ENCODE peak calls at places on chromosomes 6 and 20, in ten cellular contexts. One of them, this sample, is unnamed.

GRCh38 chr6:145142958-145143357 is 592.4 kb downstream of the EPM2A start:
- DNase-seq in lower lobe of right lung: no peak
- DNase-seq in stimulated activated CD4-positive, alpha-beta T cell treated with anti-CD3 and anti-CD28 coated beads, Interleukin-4, amount 100 ng/mL, for 48 hours: no peak
- DNase-seq in stimulated activated naive CD8-positive, alpha-beta T cell treated with anti-CD3 and anti-CD28 coated beads, Interleukin-15, Interleukin-2, amounts not matched to agents 100 U/mL and 50 U/mL, for 24 hours: no peak
- DNase-seq in HS-5: no peak
- DNase-seq in NCI-H82: no peak
- DNase-seq in PC-9: no peak
- DNase-seq in NCI-H524: no peak
- DNase-seq in activated CD8-positive, alpha-beta memory T cell treated with anti-CD3 and anti-CD28 coated beads, Interleukin-2, amount 50 U/mL, for 4 hours: no peak
- DNase-seq in CD4-positive, alpha-beta T cell: no peak
- DNase-seq in this sample: no peak

GRCh38 chr6:20334334-20334733 is 67.3 kb upstream of the E2F3 start:
- DNase-seq in stimulated activated CD4-positive, alpha-beta T cell treated with anti-CD3 and anti-CD28 coated beads, Interleukin-4, amount 100 ng/mL, for 48 hours: no peak
- DNase-seq in stimulated activated naive CD8-positive, alpha-beta T cell treated with anti-CD3 and anti-CD28 coated beads, Interleukin-15, Interleukin-2, amounts not matched to agents 100 U/mL and 50 U/mL, for 24 hours: no peak
- DNase-seq in lower lobe of right lung: no peak
- DNase-seq in NCI-H524: no peak
- DNase-seq in NCI-H82: peak
- DNase-seq in activated CD8-positive, alpha-beta memory T cell treated with anti-CD3 and anti-CD28 coated beads, Interleukin-2, amount 50 U/mL, for 4 hours: no peak
- DNase-seq in PC-9: peak
- DNase-seq in CD4-positive, alpha-beta T cell: no peak
- DNase-seq in HS-5: no peak
- DNase-seq in this sample: no peak

GRCh38 chr6:4397307-4397706 is 261.9 kb upstream of the ECI2 start:
- DNase-seq in activated CD8-positive, alpha-beta memory T cell treated with anti-CD3 and anti-CD28 coated beads, Interleukin-2, amount 50 U/mL, for 4 hours: no peak
- DNase-seq in lower lobe of right lung: no peak
- DNase-seq in HS-5: no peak
- DNase-seq in stimulated activated CD4-positive, alpha-beta T cell treated with anti-CD3 and anti-CD28 coated beads, Interleukin-4, amount 100 ng/mL, for 48 hours: no peak
- DNase-seq in stimulated activated naive CD8-positive, alpha-beta T cell treated with anti-CD3 and anti-CD28 coated beads, Interleukin-15, Interleukin-2, amounts not matched to agents 100 U/mL and 50 U/mL, for 24 hours: no peak
- DNase-seq in NCI-H82: no peak
- DNase-seq in CD4-positive, alpha-beta T cell: no peak
- DNase-seq in NCI-H524: peak
- DNase-seq in PC-9: no peak
- DNase-seq in this sample: no peak

GRCh38 chr6:148518371-148519156 is 175.9 kb downstream of the SASH1 start:
- DNase-seq in activated CD8-positive, alpha-beta memory T cell treated with anti-CD3 and anti-CD28 coated beads, Interleukin-2, amount 50 U/mL, for 4 hours: no peak
- DNase-seq in CD4-positive, alpha-beta T cell: no peak
- DNase-seq in stimulated activated CD4-positive, alpha-beta T cell treated with anti-CD3 and anti-CD28 coated beads, Interleukin-4, amount 100 ng/mL, for 48 hours: no peak
- DNase-seq in PC-9: no peak
- DNase-seq in NCI-H82: no peak
- DNase-seq in HS-5: no peak
- DNase-seq in lower lobe of right lung: no peak
- DNase-seq in stimulated activated naive CD8-positive, alpha-beta T cell treated with anti-CD3 and anti-CD28 coated beads, Interleukin-15, Interleukin-2, amounts not matched to agents 100 U/mL and 50 U/mL, for 24 hours: no peak
- DNase-seq in NCI-H524: no peak
- DNase-seq in this sample: no peak

GRCh38 chr6:45631396-45631795 is 253.7 kb upstream of the SUPT3H start:
- DNase-seq in NCI-H82: no peak
- DNase-seq in stimulated activated naive CD8-positive, alpha-beta T cell treated with anti-CD3 and anti-CD28 coated beads, Interleukin-15, Interleukin-2, amounts not matched to agents 100 U/mL and 50 U/mL, for 24 hours: no peak
- DNase-seq in NCI-H524: no peak
- DNase-seq in CD4-positive, alpha-beta T cell: no peak
- DNase-seq in activated CD8-positive, alpha-beta memory T cell treated with anti-CD3 and anti-CD28 coated beads, Interleukin-2, amount 50 U/mL, for 4 hours: no peak
- DNase-seq in PC-9: no peak
- DNase-seq in lower lobe of right lung: no peak
- DNase-seq in stimulated activated CD4-positive, alpha-beta T cell treated with anti-CD3 and anti-CD28 coated beads, Interleukin-4, amount 100 ng/mL, for 48 hours: no peak
- DNase-seq in HS-5: no peak
- DNase-seq in this sample: peak

GRCh38 chr6:45663181-45664180 is 285.7 kb upstream of the SUPT3H start:
- DNase-seq in HS-5: no peak
- DNase-seq in activated CD8-positive, alpha-beta memory T cell treated with anti-CD3 and anti-CD28 coated beads, Interleukin-2, amount 50 U/mL, for 4 hours: peak
- DNase-seq in CD4-positive, alpha-beta T cell: peak
- DNase-seq in stimulated activated naive CD8-positive, alpha-beta T cell treated with anti-CD3 and anti-CD28 coated beads, Interleukin-15, Interleukin-2, amounts not matched to agents 100 U/mL and 50 U/mL, for 24 hours: peak
- DNase-seq in NCI-H82: no peak
- DNase-seq in PC-9: no peak
- DNase-seq in lower lobe of right lung: peak
- DNase-seq in NCI-H524: no peak
- DNase-seq in stimulated activated CD4-positive, alpha-beta T cell treated with anti-CD3 and anti-CD28 coated beads, Interleukin-4, amount 100 ng/mL, for 48 hours: peak
- DNase-seq in this sample: no peak

GRCh38 chr6:1267057-1267732 is 44.7 kb upstream of the FOXQ1 start:
- DNase-seq in PC-9: no peak
- DNase-seq in NCI-H524: no peak
- DNase-seq in NCI-H82: no peak
- DNase-seq in CD4-positive, alpha-beta T cell: no peak
- DNase-seq in lower lobe of right lung: no peak
- DNase-seq in activated CD8-positive, alpha-beta memory T cell treated with anti-CD3 and anti-CD28 coated beads, Interleukin-2, amount 50 U/mL, for 4 hours: no peak
- DNase-seq in stimulated activated CD4-positive, alpha-beta T cell treated with anti-CD3 and anti-CD28 coated beads, Interleukin-4, amount 100 ng/mL, for 48 hours: no peak
- DNase-seq in HS-5: peak
- DNase-seq in stimulated activated naive CD8-positive, alpha-beta T cell treated with anti-CD3 and anti-CD28 coated beads, Interleukin-15, Interleukin-2, amounts not matched to agents 100 U/mL and 50 U/mL, for 24 hours: no peak
- DNase-seq in this sample: peak

GRCh38 chr20:911882-912600 is 4.1 kb downstream of the ANGPT4 start:
- DNase-seq in NCI-H524: no peak
- DNase-seq in lower lobe of right lung: no peak
- DNase-seq in NCI-H82: no peak
- DNase-seq in activated CD8-positive, alpha-beta memory T cell treated with anti-CD3 and anti-CD28 coated beads, Interleukin-2, amount 50 U/mL, for 4 hours: no peak
- DNase-seq in PC-9: no peak
- DNase-seq in HS-5: no peak
- DNase-seq in stimulated activated CD4-positive, alpha-beta T cell treated with anti-CD3 and anti-CD28 coated beads, Interleukin-4, amount 100 ng/mL, for 48 hours: no peak
- DNase-seq in stimulated activated naive CD8-positive, alpha-beta T cell treated with anti-CD3 and anti-CD28 coated beads, Interleukin-15, Interleukin-2, amounts not matched to agents 100 U/mL and 50 U/mL, for 24 hours: peak
- DNase-seq in CD4-positive, alpha-beta T cell: no peak
- DNase-seq in this sample: peak

GRCh38 chr6:105364243-105364642 is 38.6 kb downstream of the PREP start:
- DNase-seq in lower lobe of right lung: no peak
- DNase-seq in NCI-H82: no peak
- DNase-seq in CD4-positive, alpha-beta T cell: no peak
- DNase-seq in HS-5: no peak
- DNase-seq in stimulated activated CD4-positive, alpha-beta T cell treated with anti-CD3 and anti-CD28 coated beads, Interleukin-4, amount 100 ng/mL, for 48 hours: no peak
- DNase-seq in PC-9: no peak
- DNase-seq in NCI-H524: no peak
- DNase-seq in stimulated activated naive CD8-positive, alpha-beta T cell treated with anti-CD3 and anti-CD28 coated beads, Interleukin-15, Interleukin-2, amounts not matched to agents 100 U/mL and 50 U/mL, for 24 hours: no peak
- DNase-seq in activated CD8-positive, alpha-beta memory T cell treated with anti-CD3 and anti-CD28 coated beads, Interleukin-2, amount 50 U/mL, for 4 hours: no peak
- DNase-seq in this sample: no peak

GRCh38 chr6:692356-692851 is 535 bp downstream of the EXOC2 start:
- DNase-seq in NCI-H82: peak
- DNase-seq in stimulated activated CD4-positive, alpha-beta T cell treated with anti-CD3 and anti-CD28 coated beads, Interleukin-4, amount 100 ng/mL, for 48 hours: peak
- DNase-seq in activated CD8-positive, alpha-beta memory T cell treated with anti-CD3 and anti-CD28 coated beads, Interleukin-2, amount 50 U/mL, for 4 hours: peak
- DNase-seq in HS-5: no peak
- DNase-seq in lower lobe of right lung: peak
- DNase-seq in PC-9: peak
- DNase-seq in NCI-H524: no peak
- DNase-seq in CD4-positive, alpha-beta T cell: peak
- DNase-seq in stimulated activated naive CD8-positive, alpha-beta T cell treated with anti-CD3 and anti-CD28 coated beads, Interleukin-15, Interleukin-2, amounts not matched to agents 100 U/mL and 50 U/mL, for 24 hours: peak
- DNase-seq in this sample: peak

GRCh38 chr20:38450412-38450975 is 15.4 kb upstream of the SNHG17 start:
- DNase-seq in CD4-positive, alpha-beta T cell: no peak
- DNase-seq in NCI-H524: no peak
- DNase-seq in lower lobe of right lung: no peak
- DNase-seq in PC-9: no peak
- DNase-seq in stimulated activated CD4-positive, alpha-beta T cell treated with anti-CD3 and anti-CD28 coated beads, Interleukin-4, amount 100 ng/mL, for 48 hours: no peak
- DNase-seq in activated CD8-positive, alpha-beta memory T cell treated with anti-CD3 and anti-CD28 coated beads, Interleukin-2, amount 50 U/mL, for 4 hours: no peak
- DNase-seq in stimulated activated naive CD8-positive, alpha-beta T cell treated with anti-CD3 and anti-CD28 coated beads, Interleukin-15, Interleukin-2, amounts not matched to agents 100 U/mL and 50 U/mL, for 24 hours: peak
- DNase-seq in HS-5: peak
- DNase-seq in NCI-H82: no peak
- DNase-seq in this sample: peak

GRCh38 chr6:124400600-124400999 is 561.6 kb upstream of the RNF217 start:
- DNase-seq in NCI-H524: no peak
- DNase-seq in stimulated activated naive CD8-positive, alpha-beta T cell treated with anti-CD3 and anti-CD28 coated beads, Interleukin-15, Interleukin-2, amounts not matched to agents 100 U/mL and 50 U/mL, for 24 hours: no peak
- DNase-seq in HS-5: no peak
- DNase-seq in lower lobe of right lung: no peak
- DNase-seq in CD4-positive, alpha-beta T cell: no peak
- DNase-seq in NCI-H82: peak
- DNase-seq in activated CD8-positive, alpha-beta memory T cell treated with anti-CD3 and anti-CD28 coated beads, Interleukin-2, amount 50 U/mL, for 4 hours: no peak
- DNase-seq in stimulated activated CD4-positive, alpha-beta T cell treated with anti-CD3 and anti-CD28 coated beads, Interleukin-4, amount 100 ng/mL, for 48 hours: no peak
- DNase-seq in PC-9: no peak
- DNase-seq in this sample: no peak

GRCh38 chr6:67952121-67952520 is 683.0 kb upstream of the ADGRB3 start:
- DNase-seq in activated CD8-positive, alpha-beta memory T cell treated with anti-CD3 and anti-CD28 coated beads, Interleukin-2, amount 50 U/mL, for 4 hours: no peak
- DNase-seq in PC-9: no peak
- DNase-seq in stimulated activated CD4-positive, alpha-beta T cell treated with anti-CD3 and anti-CD28 coated beads, Interleukin-4, amount 100 ng/mL, for 48 hours: no peak
- DNase-seq in stimulated activated naive CD8-positive, alpha-beta T cell treated with anti-CD3 and anti-CD28 coated beads, Interleukin-15, Interleukin-2, amounts not matched to agents 100 U/mL and 50 U/mL, for 24 hours: no peak
- DNase-seq in NCI-H524: no peak
- DNase-seq in HS-5: peak
- DNase-seq in lower lobe of right lung: no peak
- DNase-seq in CD4-positive, alpha-beta T cell: no peak
- DNase-seq in NCI-H82: no peak
- DNase-seq in this sample: peak

GRCh38 chr6:37696841-37697735 is 595 bp downstream of the MDGA1 start:
- DNase-seq in NCI-H82: peak
- DNase-seq in CD4-positive, alpha-beta T cell: no peak
- DNase-seq in PC-9: peak
- DNase-seq in HS-5: no peak
- DNase-seq in NCI-H524: no peak
- DNase-seq in activated CD8-positive, alpha-beta memory T cell treated with anti-CD3 and anti-CD28 coated beads, Interleukin-2, amount 50 U/mL, for 4 hours: peak
- DNase-seq in stimulated activated naive CD8-positive, alpha-beta T cell treated with anti-CD3 and anti-CD28 coated beads, Interleukin-15, Interleukin-2, amounts not matched to agents 100 U/mL and 50 U/mL, for 24 hours: peak
- DNase-seq in stimulated activated CD4-positive, alpha-beta T cell treated with anti-CD3 and anti-CD28 coated beads, Interleukin-4, amount 100 ng/mL, for 48 hours: no peak
- DNase-seq in lower lobe of right lung: no peak
- DNase-seq in this sample: no peak

GRCh38 chr6:155883741-155884140 is 428.1 kb upstream of the NOX3 start:
- DNase-seq in lower lobe of right lung: no peak
- DNase-seq in HS-5: no peak
- DNase-seq in PC-9: no peak
- DNase-seq in NCI-H82: no peak
- DNase-seq in activated CD8-positive, alpha-beta memory T cell treated with anti-CD3 and anti-CD28 coated beads, Interleukin-2, amount 50 U/mL, for 4 hours: no peak
- DNase-seq in stimulated activated CD4-positive, alpha-beta T cell treated with anti-CD3 and anti-CD28 coated beads, Interleukin-4, amount 100 ng/mL, for 48 hours: no peak
- DNase-seq in stimulated activated naive CD8-positive, alpha-beta T cell treated with anti-CD3 and anti-CD28 coated beads, Interleukin-15, Interleukin-2, amounts not matched to agents 100 U/mL and 50 U/mL, for 24 hours: no peak
- DNase-seq in NCI-H524: no peak
- DNase-seq in CD4-positive, alpha-beta T cell: no peak
- DNase-seq in this sample: no peak

GRCh38 chr20:51767867-51768758 is at the start of gene ATP9A:
- DNase-seq in stimulated activated naive CD8-positive, alpha-beta T cell treated with anti-CD3 and anti-CD28 coated beads, Interleukin-15, Interleukin-2, amounts not matched to agents 100 U/mL and 50 U/mL, for 24 hours: peak
- DNase-seq in PC-9: no peak
- DNase-seq in CD4-positive, alpha-beta T cell: no peak
- DNase-seq in stimulated activated CD4-positive, alpha-beta T cell treated with anti-CD3 and anti-CD28 coated beads, Interleukin-4, amount 100 ng/mL, for 48 hours: no peak
- DNase-seq in HS-5: no peak
- DNase-seq in NCI-H524: no peak
- DNase-seq in activated CD8-positive, alpha-beta memory T cell treated with anti-CD3 and anti-CD28 coated beads, Interleukin-2, amount 50 U/mL, for 4 hours: no peak
- DNase-seq in NCI-H82: peak
- DNase-seq in lower lobe of right lung: no peak
- DNase-seq in this sample: peak

GRCh38 chr6:137734875-137735182 is 132.2 kb upstream of the TNFAIP3 start:
- DNase-seq in stimulated activated naive CD8-positive, alpha-beta T cell treated with anti-CD3 and anti-CD28 coated beads, Interleukin-15, Interleukin-2, amounts not matched to agents 100 U/mL and 50 U/mL, for 24 hours: no peak
- DNase-seq in NCI-H524: no peak
- DNase-seq in CD4-positive, alpha-beta T cell: no peak
- DNase-seq in NCI-H82: no peak
- DNase-seq in stimulated activated CD4-positive, alpha-beta T cell treated with anti-CD3 and anti-CD28 coated beads, Interleukin-4, amount 100 ng/mL, for 48 hours: no peak
- DNase-seq in PC-9: no peak
- DNase-seq in activated CD8-positive, alpha-beta memory T cell treated with anti-CD3 and anti-CD28 coated beads, Interleukin-2, amount 50 U/mL, for 4 hours: no peak
- DNase-seq in lower lobe of right lung: no peak
- DNase-seq in HS-5: no peak
- DNase-seq in this sample: no peak

GRCh38 chr20:18628330-18628941 is 40.6 kb downstream of the DTD1 start:
- DNase-seq in NCI-H524: no peak
- DNase-seq in activated CD8-positive, alpha-beta memory T cell treated with anti-CD3 and anti-CD28 coated beads, Interleukin-2, amount 50 U/mL, for 4 hours: peak
- DNase-seq in NCI-H82: peak
- DNase-seq in PC-9: peak
- DNase-seq in stimulated activated naive CD8-positive, alpha-beta T cell treated with anti-CD3 and anti-CD28 coated beads, Interleukin-15, Interleukin-2, amounts not matched to agents 100 U/mL and 50 U/mL, for 24 hours: peak
- DNase-seq in lower lobe of right lung: no peak
- DNase-seq in CD4-positive, alpha-beta T cell: no peak
- DNase-seq in stimulated activated CD4-positive, alpha-beta T cell treated with anti-CD3 and anti-CD28 coated beads, Interleukin-4, amount 100 ng/mL, for 48 hours: peak
- DNase-seq in HS-5: no peak
- DNase-seq in this sample: peak

GRCh38 chr20:21432911-21433310 is 35.6 kb upstream of the NKX2-4 start:
- DNase-seq in stimulated activated naive CD8-positive, alpha-beta T cell treated with anti-CD3 and anti-CD28 coated beads, Interleukin-15, Interleukin-2, amounts not matched to agents 100 U/mL and 50 U/mL, for 24 hours: no peak
- DNase-seq in NCI-H524: no peak
- DNase-seq in HS-5: no peak
- DNase-seq in CD4-positive, alpha-beta T cell: no peak
- DNase-seq in PC-9: no peak
- DNase-seq in lower lobe of right lung: no peak
- DNase-seq in stimulated activated CD4-positive, alpha-beta T cell treated with anti-CD3 and anti-CD28 coated beads, Interleukin-4, amount 100 ng/mL, for 48 hours: no peak
- DNase-seq in NCI-H82: no peak
- DNase-seq in activated CD8-positive, alpha-beta memory T cell treated with anti-CD3 and anti-CD28 coated beads, Interleukin-2, amount 50 U/mL, for 4 hours: no peak
- DNase-seq in this sample: peak

GRCh38 chr6:110949679-110950285 is 8.7 kb upstream of the GTF3C6 start:
- DNase-seq in lower lobe of right lung: no peak
- DNase-seq in activated CD8-positive, alpha-beta memory T cell treated with anti-CD3 and anti-CD28 coated beads, Interleukin-2, amount 50 U/mL, for 4 hours: no peak
- DNase-seq in NCI-H524: no peak
- DNase-seq in NCI-H82: peak
- DNase-seq in HS-5: peak
- DNase-seq in stimulated activated naive CD8-positive, alpha-beta T cell treated with anti-CD3 and anti-CD28 coated beads, Interleukin-15, Interleukin-2, amounts not matched to agents 100 U/mL and 50 U/mL, for 24 hours: no peak
- DNase-seq in PC-9: peak
- DNase-seq in stimulated activated CD4-positive, alpha-beta T cell treated with anti-CD3 and anti-CD28 coated beads, Interleukin-4, amount 100 ng/mL, for 48 hours: no peak
- DNase-seq in CD4-positive, alpha-beta T cell: no peak
- DNase-seq in this sample: peak

GRCh38 chr6:107666084-107666981 is 157.8 kb downstream of the SCML4 start:
- DNase-seq in activated CD8-positive, alpha-beta memory T cell treated with anti-CD3 and anti-CD28 coated beads, Interleukin-2, amount 50 U/mL, for 4 hours: no peak
- DNase-seq in HS-5: no peak
- DNase-seq in CD4-positive, alpha-beta T cell: no peak
- DNase-seq in stimulated activated naive CD8-positive, alpha-beta T cell treated with anti-CD3 and anti-CD28 coated beads, Interleukin-15, Interleukin-2, amounts not matched to agents 100 U/mL and 50 U/mL, for 24 hours: no peak
- DNase-seq in PC-9: peak
- DNase-seq in stimulated activated CD4-positive, alpha-beta T cell treated with anti-CD3 and anti-CD28 coated beads, Interleukin-4, amount 100 ng/mL, for 48 hours: no peak
- DNase-seq in NCI-H524: peak
- DNase-seq in NCI-H82: peak
- DNase-seq in lower lobe of right lung: no peak
- DNase-seq in this sample: peak

GRCh38 chr20:17281478-17281877 is 54.6 kb downstream of the PCSK2 start:
- DNase-seq in stimulated activated CD4-positive, alpha-beta T cell treated with anti-CD3 and anti-CD28 coated beads, Interleukin-4, amount 100 ng/mL, for 48 hours: peak
- DNase-seq in PC-9: no peak
- DNase-seq in stimulated activated naive CD8-positive, alpha-beta T cell treated with anti-CD3 and anti-CD28 coated beads, Interleukin-15, Interleukin-2, amounts not matched to agents 100 U/mL and 50 U/mL, for 24 hours: peak
- DNase-seq in NCI-H524: peak
- DNase-seq in NCI-H82: peak
- DNase-seq in lower lobe of right lung: no peak
- DNase-seq in activated CD8-positive, alpha-beta memory T cell treated with anti-CD3 and anti-CD28 coated beads, Interleukin-2, amount 50 U/mL, for 4 hours: no peak
- DNase-seq in HS-5: no peak
- DNase-seq in CD4-positive, alpha-beta T cell: no peak
- DNase-seq in this sample: peak

GRCh38 chr20:22088882-22089281 is 383.4 kb downstream of the PAX1 start:
- DNase-seq in PC-9: no peak
- DNase-seq in lower lobe of right lung: no peak
- DNase-seq in NCI-H82: no peak
- DNase-seq in CD4-positive, alpha-beta T cell: no peak
- DNase-seq in stimulated activated CD4-positive, alpha-beta T cell treated with anti-CD3 and anti-CD28 coated beads, Interleukin-4, amount 100 ng/mL, for 48 hours: no peak
- DNase-seq in HS-5: no peak
- DNase-seq in activated CD8-positive, alpha-beta memory T cell treated with anti-CD3 and anti-CD28 coated beads, Interleukin-2, amount 50 U/mL, for 4 hours: no peak
- DNase-seq in NCI-H524: no peak
- DNase-seq in stimulated activated naive CD8-positive, alpha-beta T cell treated with anti-CD3 and anti-CD28 coated beads, Interleukin-15, Interleukin-2, amounts not matched to agents 100 U/mL and 50 U/mL, for 24 hours: no peak
- DNase-seq in this sample: no peak

GRCh38 chr20:17315491-17316231 is 88.8 kb downstream of the PCSK2 start:
- DNase-seq in NCI-H82: no peak
- DNase-seq in stimulated activated CD4-positive, alpha-beta T cell treated with anti-CD3 and anti-CD28 coated beads, Interleukin-4, amount 100 ng/mL, for 48 hours: no peak
- DNase-seq in stimulated activated naive CD8-positive, alpha-beta T cell treated with anti-CD3 and anti-CD28 coated beads, Interleukin-15, Interleukin-2, amounts not matched to agents 100 U/mL and 50 U/mL, for 24 hours: no peak
- DNase-seq in activated CD8-positive, alpha-beta memory T cell treated with anti-CD3 and anti-CD28 coated beads, Interleukin-2, amount 50 U/mL, for 4 hours: no peak
- DNase-seq in PC-9: no peak
- DNase-seq in lower lobe of right lung: no peak
- DNase-seq in HS-5: no peak
- DNase-seq in CD4-positive, alpha-beta T cell: no peak
- DNase-seq in NCI-H524: no peak
- DNase-seq in this sample: no peak

GRCh38 chr6:1384549-1385128 is 4.7 kb upstream of the FOXF2 start:
- DNase-seq in CD4-positive, alpha-beta T cell: no peak
- DNase-seq in stimulated activated CD4-positive, alpha-beta T cell treated with anti-CD3 and anti-CD28 coated beads, Interleukin-4, amount 100 ng/mL, for 48 hours: no peak
- DNase-seq in stimulated activated naive CD8-positive, alpha-beta T cell treated with anti-CD3 and anti-CD28 coated beads, Interleukin-15, Interleukin-2, amounts not matched to agents 100 U/mL and 50 U/mL, for 24 hours: no peak
- DNase-seq in activated CD8-positive, alpha-beta memory T cell treated with anti-CD3 and anti-CD28 coated beads, Interleukin-2, amount 50 U/mL, for 4 hours: no peak
- DNase-seq in lower lobe of right lung: no peak
- DNase-seq in NCI-H524: no peak
- DNase-seq in HS-5: no peak
- DNase-seq in NCI-H82: no peak
- DNase-seq in PC-9: no peak
- DNase-seq in this sample: no peak

GRCh38 chr6:54805077-54805476 is 41.5 kb upstream of the FAM83B start:
- DNase-seq in NCI-H524: no peak
- DNase-seq in PC-9: no peak
- DNase-seq in CD4-positive, alpha-beta T cell: no peak
- DNase-seq in activated CD8-positive, alpha-beta memory T cell treated with anti-CD3 and anti-CD28 coated beads, Interleukin-2, amount 50 U/mL, for 4 hours: no peak
- DNase-seq in stimulated activated naive CD8-positive, alpha-beta T cell treated with anti-CD3 and anti-CD28 coated beads, Interleukin-15, Interleukin-2, amounts not matched to agents 100 U/mL and 50 U/mL, for 24 hours: no peak
- DNase-seq in stimulated activated CD4-positive, alpha-beta T cell treated with anti-CD3 and anti-CD28 coated beads, Interleukin-4, amount 100 ng/mL, for 48 hours: no peak
- DNase-seq in HS-5: peak
- DNase-seq in NCI-H82: no peak
- DNase-seq in lower lobe of right lung: no peak
- DNase-seq in this sample: no peak

GRCh38 chr6:136723780-136724179 is 68.5 kb downstream of the MAP3K5 start:
- DNase-seq in HS-5: no peak
- DNase-seq in CD4-positive, alpha-beta T cell: no peak
- DNase-seq in NCI-H82: no peak
- DNase-seq in stimulated activated CD4-positive, alpha-beta T cell treated with anti-CD3 and anti-CD28 coated beads, Interleukin-4, amount 100 ng/mL, for 48 hours: peak
- DNase-seq in NCI-H524: no peak
- DNase-seq in stimulated activated naive CD8-positive, alpha-beta T cell treated with anti-CD3 and anti-CD28 coated beads, Interleukin-15, Interleukin-2, amounts not matched to agents 100 U/mL and 50 U/mL, for 24 hours: peak
- DNase-seq in PC-9: no peak
- DNase-seq in activated CD8-positive, alpha-beta memory T cell treated with anti-CD3 and anti-CD28 coated beads, Interleukin-2, amount 50 U/mL, for 4 hours: peak
- DNase-seq in lower lobe of right lung: peak
- DNase-seq in this sample: peak

GRCh38 chr6:31042801-31043200 is 32.5 kb downstream of the MUC22 start:
- DNase-seq in stimulated activated naive CD8-positive, alpha-beta T cell treated with anti-CD3 and anti-CD28 coated beads, Interleukin-15, Interleukin-2, amounts not matched to agents 100 U/mL and 50 U/mL, for 24 hours: peak
- DNase-seq in CD4-positive, alpha-beta T cell: peak
- DNase-seq in NCI-H82: peak
- DNase-seq in PC-9: peak
- DNase-seq in activated CD8-positive, alpha-beta memory T cell treated with anti-CD3 and anti-CD28 coated beads, Interleukin-2, amount 50 U/mL, for 4 hours: peak
- DNase-seq in NCI-H524: no peak
- DNase-seq in stimulated activated CD4-positive, alpha-beta T cell treated with anti-CD3 and anti-CD28 coated beads, Interleukin-4, amount 100 ng/mL, for 48 hours: no peak
- DNase-seq in HS-5: no peak
- DNase-seq in lower lobe of right lung: peak
- DNase-seq in this sample: peak